ENCODE peak calls at places on chromosomes 5 and 9, in nine cellular contexts. H is naive thymus-derived CD4-positive, alpha-beta T cell; J is aorta; E is effector memory CD4-positive, alpha-beta T cell; I is brain microvascular endothelial cell; U is A549; O is adrenal gland; C is coronary artery; W is lung. A is an unnamed sample.
A peak's percentile ranks its signal among the peaks of the same experiment; 100 is the strongest.

GRCh38 chr9:95936579-95937075 is 61.1 kb downstream of the ERCC6L2 start:
- DNase-seq in E (no peak), C (no peak), I (no peak), U (no peak), O (no peak), H (no peak), J (no peak), W (no peak), A (no peak)

GRCh38 chr9:91919621-91920020 is 30.4 kb downstream of the ROR2 start:
- DNase-seq in U (no peak), J (no peak), C (no peak), H (no peak), I (no peak), O (no peak), E (no peak), W (no peak), A (no peak)

GRCh38 chr5:88964831-88965230 is 81.8 kb upstream of the MEF2C start:
- DNase-seq in J (no peak), O (no peak), E (no peak), I (no peak), C (no peak), H (no peak), U (no peak), W (no peak), A (no peak)

GRCh38 chr5:78757269-78758053 is 108.9 kb upstream of the LHFPL2 start:
- DNase-seq in J (no peak), E (no peak), O (no peak), W (no peak), U (no peak), H (no peak), I (peak; percentile 51), C (no peak), A (no peak)

GRCh38 chr5:62896121-62896893 is 317.7 kb downstream of the LRRC70 start:
- DNase-seq in I (no peak), J (no peak), O (no peak), C (no peak), U (no peak), E (no peak), W (no peak), H (no peak), A (no peak)

GRCh38 chr9:14323083-14323968 is 9.4 kb upstream of the NFIB start:
- DNase-seq in C (no peak), O (no peak), J (no peak), H (no peak), W (no peak), I (no peak), E (no peak), U (no peak), A (no peak)

GRCh38 chr9:72465602-72466001 is 55.8 kb upstream of the TMC1 start:
- DNase-seq in H (no peak), I (no peak), J (no peak), C (no peak), W (no peak), U (no peak), O (no peak), E (no peak), A (no peak)

GRCh38 chr9:112558978-112559377 is 72.4 kb downstream of the KIAA1958 start:
- DNase-seq in I (no peak), J (no peak), O (no peak), U (no peak), E (no peak), H (no peak), C (no peak), W (no peak), A (no peak)

GRCh38 chr5:72231989-72232703 is 87.9 kb downstream of the MRPS27 start:
- DNase-seq in U (no peak), C (no peak), E (no peak), H (peak; percentile 16), J (no peak), O (no peak), W (no peak), I (no peak), A (no peak)

GRCh38 chr9:84216151-84216550 is 124.4 kb downstream of the SLC28A3 start:
- DNase-seq in O (no peak), U (no peak), E (no peak), W (no peak), H (no peak), C (no peak), J (no peak), I (no peak), A (no peak)

GRCh38 chr9:84212982-84213381 is 127.6 kb downstream of the SLC28A3 start:
- DNase-seq in O (no peak), W (no peak), J (no peak), I (no peak), H (no peak), U (no peak), C (no peak), E (no peak), A (no peak)

DNA sequence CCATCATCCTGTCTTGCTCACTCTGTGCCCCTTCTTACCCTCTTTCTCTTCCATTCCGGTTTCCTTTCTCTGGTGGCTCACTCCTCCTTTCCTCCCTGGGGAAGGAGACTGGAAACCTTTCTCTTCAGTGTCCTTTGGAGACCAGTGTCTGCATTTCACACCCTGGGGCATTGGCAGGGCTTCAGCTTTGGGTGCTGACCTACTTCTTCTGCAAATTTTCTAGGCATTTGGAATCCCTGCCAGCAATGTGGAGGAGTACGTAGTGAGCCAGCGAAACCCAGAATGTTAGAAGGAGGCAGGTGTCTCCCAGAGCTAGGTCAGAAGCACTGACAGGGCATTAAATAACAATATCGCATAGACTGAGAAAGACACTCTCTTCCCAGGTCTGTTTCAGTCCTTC is 122.2 kb downstream of the SLC28A3 start:
- DNase-seq in W (no peak), J (no peak), I (no peak), E (no peak), C (no peak), H (no peak), O (no peak), U (no peak), A (no peak)
- H3K27ac ChIP-seq in W (no peak overlapping the region), J (no peak overlapping the region), I (no peak overlapping the region), E (no peak overlapping the region), C (no peak overlapping the region), H (no peak overlapping the region), O (no peak overlapping the region), U (no peak overlapping the region), A (no peak overlapping the region)

DNA sequence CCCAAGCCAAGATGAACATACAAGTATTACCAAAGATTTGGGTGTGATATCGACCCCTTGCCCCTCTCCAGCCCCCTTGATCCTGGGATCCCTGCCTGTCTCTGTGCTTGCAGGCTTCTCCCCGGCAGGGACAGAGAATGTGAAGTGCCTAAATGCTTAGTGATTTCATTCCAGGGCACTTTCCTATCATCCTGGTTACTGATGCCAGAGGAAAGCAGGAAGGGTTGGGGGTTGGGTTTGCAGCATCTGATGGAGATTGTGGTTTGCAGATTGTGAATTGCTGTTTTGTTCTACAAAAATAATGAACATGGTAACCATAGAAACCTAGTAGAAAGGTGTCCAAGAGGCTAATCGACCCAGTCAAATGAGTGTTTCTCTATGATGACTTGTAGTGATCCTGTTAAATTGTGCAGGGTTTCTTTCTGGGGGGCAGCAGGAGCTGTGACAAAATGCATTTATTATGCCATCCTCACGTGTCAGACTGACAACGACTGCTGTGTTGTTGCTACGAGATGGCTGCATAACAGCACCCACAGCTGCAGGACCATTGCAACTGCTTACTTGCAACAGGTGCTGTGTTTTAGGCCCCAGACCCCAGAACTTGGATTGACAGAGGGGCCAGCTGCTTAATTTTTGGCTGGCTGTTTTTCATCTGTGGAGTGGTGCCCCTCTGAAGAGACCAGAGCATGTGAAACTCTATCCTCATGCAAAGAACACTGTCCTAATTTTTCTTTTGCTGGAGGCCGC is 397.7 kb downstream of the GADD45G start:
- DNase-seq in C (no peak), O (no peak), H (no peak), J (no peak), I (no peak), E (no peak), W (no peak), U (no peak), A (no peak)
- H3K27ac ChIP-seq in C (peak overlapping the region; percentile 57), O (no peak overlapping the region), H (no peak overlapping the region), J (peak overlapping the region; percentile 85), I (no peak overlapping the region), E (no peak overlapping the region), W (no peak overlapping the region), U (no peak overlapping the region), A (peak overlapping the region; percentile 83)

GRCh38 chr9:28134577-28134976 is 561.3 kb upstream of the C9orf72 start:
- DNase-seq in W (no peak), O (no peak), I (no peak), U (no peak), J (no peak), H (no peak), E (no peak), C (no peak), A (no peak)

GRCh38 chr9:28135571-28135970 is 562.3 kb upstream of the C9orf72 start:
- DNase-seq in H (no peak), I (no peak), O (no peak), E (no peak), U (no peak), C (no peak), J (no peak), W (no peak), A (no peak)

GRCh38 chr9:28136113-28136512 is 562.8 kb upstream of the C9orf72 start:
- DNase-seq in U (no peak), W (no peak), C (no peak), H (no peak), I (no peak), E (no peak), O (no peak), J (no peak), A (no peak)
- H3K27ac ChIP-seq in U (no peak overlapping the region), W (no peak overlapping the region), C (no peak overlapping the region), H (no peak overlapping the region), I (no peak overlapping the region), E (no peak overlapping the region), O (no peak overlapping the region), J (no peak overlapping the region), A (no peak overlapping the region)

DNA sequence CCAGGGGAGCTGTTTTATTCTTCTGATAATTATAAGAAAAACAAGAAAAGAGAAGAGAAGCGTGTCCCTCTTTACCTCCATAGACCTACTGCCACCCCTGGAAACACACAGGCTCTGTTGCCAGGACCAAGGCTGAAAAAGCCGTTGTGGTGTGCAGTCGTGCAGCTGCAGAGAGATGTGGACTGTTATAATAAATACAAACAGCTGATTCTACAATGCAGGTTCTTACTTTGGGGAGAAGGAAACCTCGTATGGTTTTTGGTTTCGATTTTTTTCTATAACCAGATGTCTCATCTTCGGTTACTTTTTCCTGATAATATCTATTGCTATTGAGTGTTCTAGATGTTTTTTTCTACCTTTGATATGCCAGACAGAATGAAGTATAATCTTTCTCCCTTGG is 28.1 kb downstream of the FYB1 start:
- DNase-seq in E (no peak), C (no peak), U (no peak), O (no peak), J (no peak), W (no peak), I (no peak), H (peak; percentile 57), A (no peak)
- H3K27ac ChIP-seq in E (peak overlapping the region; percentile 90), C (no peak overlapping the region), U (peak overlapping the region; percentile 28), O (no peak overlapping the region), J (no peak overlapping the region), W (no peak overlapping the region), I (no peak overlapping the region), H (peak overlapping the region; percentile 73), A (no peak overlapping the region)